ENCODE peak calls at places on chromosome 9, in seven cellular contexts. P is NCI-H460; C is left lung; B is psoas muscle; R is stimulated activated CD8-positive, alpha-beta memory T cell treated with anti-CD3 and anti-CD28 coated beads, Interleukin-4, amount 100 ng/mL, for 1 hour; A is stimulated activated CD4-positive, alpha-beta T cell treated with anti-CD3 and anti-CD28 coated beads, Interleukin-4, amount 100 ng/mL, for 4 hours; Q is HEK293T. Y is an unnamed sample.

GRCh38 chr9:115930472-115930871 is 223.1 kb upstream of the PAPPA start:
- DNase-seq in P (no peak), C (no peak), B (no peak), R (no peak), A (no peak), Q (no peak), Y (no peak)

GRCh38 chr9:126399251-126399650 is 72.6 kb downstream of the MVB12B start:
- DNase-seq in P (no peak), C (no peak), B (no peak), R (no peak), A (no peak), Q (no peak), Y (no peak)

GRCh38 chr9:98204692-98205091 is 12.3 kb upstream of the CORO2A start:
- DNase-seq in P (no peak), C (no peak), B (no peak), R (no peak), A (no peak), Q (no peak), Y (no peak)

GRCh38 chr9:93124793-93125192 is 9.3 kb downstream of the NINJ1 start:
- DNase-seq in P (no peak), C (peak; percentile 30), B (no peak), R (no peak), A (no peak), Q (no peak), Y (no peak)

GRCh38 chr9:73270967-73271722 is 119.5 kb downstream of the ANXA1 start:
- DNase-seq in P (peak; percentile 72), C (no peak), B (no peak), R (no peak), A (no peak), Q (no peak), Y (no peak)

GRCh38 chr9:99660191-99660636 is 161.5 kb upstream of the NR4A3 start:
- DNase-seq in P (no peak), C (peak; percentile 38), B (no peak), R (no peak), A (no peak), Q (no peak), Y (no peak)

GRCh38 chr9:134048582-134048968 is 19.3 kb downstream of the BRD3 start:
- DNase-seq in P (no peak), C (no peak), B (peak; percentile 9), R (no peak), A (no peak), Q (no peak), Y (no peak)

GRCh38 chr9:118829334-118829733 is 539.9 kb downstream of the BRINP1 start:
- DNase-seq in P (no peak), C (no peak), B (no peak), R (no peak), A (no peak), Q (no peak), Y (peak; percentile 60)

GRCh38 chr9:13967493-13967892 is 346.4 kb downstream of the NFIB start:
- DNase-seq in P (no peak), C (no peak), B (no peak), R (no peak), A (no peak), Q (no peak), Y (no peak)

GRCh38 chr9:137589441-137590122 is 730 bp downstream of the ZMYND19 start:
- DNase-seq in P (no peak), C (peak; percentile 38), B (no peak), R (no peak), A (no peak), Q (no peak), Y (peak; percentile 39)

GRCh38 chr9:100911273-100911672 is 117.3 kb upstream of the PLPPR1 start:
- DNase-seq in P (no peak), C (no peak), B (no peak), R (no peak), A (no peak), Q (no peak), Y (no peak)

GRCh38 chr9:133114451-133114885 is 6.6 kb downstream of the RALGDS start:
- DNase-seq in P (no peak), C (peak; percentile 48), B (peak; percentile 67), R (no peak), A (no peak), Q (no peak), Y (peak; percentile 37)

GRCh38 chr9:94757158-94757557 is 30.7 kb downstream of the AOPEP start:
- DNase-seq in P (no peak), C (no peak), B (no peak), R (no peak), A (no peak), Q (no peak), Y (no peak)

GRCh38 chr9:82621446-82621845 is 441.5 kb downstream of the RASEF start:
- DNase-seq in P (no peak), C (no peak), B (no peak), R (no peak), A (no peak), Q (no peak), Y (no peak)

GRCh38 chr9:120416816-120417427 is 163.0 kb downstream of the CDK5RAP2 start:
- DNase-seq in P (no peak), C (no peak), B (no peak), R (no peak), A (no peak), Q (no peak), Y (no peak)

GRCh38 chr9:70169222-70169621 is 89.6 kb upstream of the SMC5 start:
- DNase-seq in P (no peak), C (no peak), B (no peak), R (no peak), A (no peak), Q (no peak), Y (no peak)

GRCh38 chr9:134913041-134913712 is 4.5 kb downstream of the FCN1 start:
- DNase-seq in P (no peak), C (no peak), B (no peak), R (no peak), A (no peak), Q (no peak), Y (no peak)

GRCh38 chr9:136229096-136230065 is 16.2 kb downstream of the QSOX2 start:
- DNase-seq in P (no peak), C (no peak), B (no peak), R (no peak), A (no peak), Q (no peak), Y (no peak)

GRCh38 chr9:93508207-93508606 is 54.8 kb upstream of the FAM120AOS start:
- DNase-seq in P (no peak), C (no peak), B (no peak), R (no peak), A (no peak), Q (no peak), Y (no peak)